ENCODE peak calls at places on chromosome 13, in six cellular contexts. One of them, this sample, is unnamed.

GRCh38 chr13:27273658-27274425 is 3.2 kb downstream of the RASL11A start:
- DNase-seq in DMS153: no peak
- DNase-seq in GM12865: no peak
- DNase-seq in activated CD4-positive, alpha-beta T cell treated with anti-CD3 and anti-CD28 coated beads for 24 hours: no peak
- DNase-seq in psoas muscle: no peak
- DNase-seq in AG09309: no peak
- DNase-seq in this sample: no peak

GRCh38 chr13:29924951-29925350 is 74.5 kb upstream of the UBL3 start:
- DNase-seq in activated CD4-positive, alpha-beta T cell treated with anti-CD3 and anti-CD28 coated beads for 24 hours: no peak
- DNase-seq in DMS153: no peak
- DNase-seq in AG09309: no peak
- DNase-seq in psoas muscle: no peak
- DNase-seq in GM12865: no peak
- DNase-seq in this sample: no peak

GRCh38 chr13:100890645-100891044 is 216.1 kb upstream of the TMTC4 start:
- DNase-seq in GM12865: no peak
- DNase-seq in AG09309: no peak
- DNase-seq in activated CD4-positive, alpha-beta T cell treated with anti-CD3 and anti-CD28 coated beads for 24 hours: no peak
- DNase-seq in DMS153: no peak
- DNase-seq in psoas muscle: no peak
- DNase-seq in this sample: no peak

GRCh38 chr13:20442798-20443381 is 82.8 kb downstream of the CRYL1 start:
- DNase-seq in psoas muscle: no peak
- DNase-seq in AG09309: no peak
- DNase-seq in GM12865: no peak
- DNase-seq in DMS153: no peak
- DNase-seq in activated CD4-positive, alpha-beta T cell treated with anti-CD3 and anti-CD28 coated beads for 24 hours: no peak
- DNase-seq in this sample: no peak

GRCh38 chr13:80070024-80070703 is 270.8 kb downstream of the SPRY2 start:
- DNase-seq in AG09309: no peak
- DNase-seq in activated CD4-positive, alpha-beta T cell treated with anti-CD3 and anti-CD28 coated beads for 24 hours: no peak
- DNase-seq in psoas muscle: no peak
- DNase-seq in DMS153: peak; percentile 87
- DNase-seq in GM12865: no peak
- DNase-seq in this sample: no peak

GRCh38 chr13:73580868-73581267 is 522.1 kb downstream of the KLF5 start:
- DNase-seq in DMS153: no peak
- DNase-seq in AG09309: no peak
- DNase-seq in psoas muscle: no peak
- DNase-seq in GM12865: no peak
- DNase-seq in activated CD4-positive, alpha-beta T cell treated with anti-CD3 and anti-CD28 coated beads for 24 hours: no peak
- DNase-seq in this sample: no peak

GRCh38 chr13:36096411-36097184 is 34.6 kb downstream of the DCLK1 start:
- DNase-seq in AG09309: no peak
- DNase-seq in activated CD4-positive, alpha-beta T cell treated with anti-CD3 and anti-CD28 coated beads for 24 hours: no peak
- DNase-seq in psoas muscle: no peak
- DNase-seq in DMS153: no peak
- DNase-seq in GM12865: no peak
- DNase-seq in this sample: no peak

GRCh38 chr13:93714171-93714570 is 487.6 kb downstream of the GPC6 start:
- DNase-seq in psoas muscle: no peak
- DNase-seq in AG09309: no peak
- DNase-seq in GM12865: no peak
- DNase-seq in DMS153: no peak
- DNase-seq in activated CD4-positive, alpha-beta T cell treated with anti-CD3 and anti-CD28 coated beads for 24 hours: no peak
- DNase-seq in this sample: no peak

GRCh38 chr13:65530688-65531087 is 1699.4 kb downstream of the PCDH9 start:
- DNase-seq in activated CD4-positive, alpha-beta T cell treated with anti-CD3 and anti-CD28 coated beads for 24 hours: no peak
- DNase-seq in GM12865: no peak
- DNase-seq in psoas muscle: no peak
- DNase-seq in DMS153: no peak
- DNase-seq in AG09309: no peak
- DNase-seq in this sample: no peak

GRCh38 chr13:48151766-48152165 is 56.9 kb upstream of the MED4 start:
- DNase-seq in psoas muscle: no peak
- DNase-seq in GM12865: no peak
- DNase-seq in AG09309: no peak
- DNase-seq in DMS153: no peak
- DNase-seq in activated CD4-positive, alpha-beta T cell treated with anti-CD3 and anti-CD28 coated beads for 24 hours: no peak
- DNase-seq in this sample: no peak

GRCh38 chr13:83121904-83122303 is 760.4 kb downstream of the SLITRK1 start:
- DNase-seq in DMS153: peak; percentile 83
- DNase-seq in GM12865: no peak
- DNase-seq in activated CD4-positive, alpha-beta T cell treated with anti-CD3 and anti-CD28 coated beads for 24 hours: no peak
- DNase-seq in psoas muscle: no peak
- DNase-seq in AG09309: no peak
- DNase-seq in this sample: no peak

GRCh38 chr13:35947315-35947714 is 183.9 kb downstream of the DCLK1 start:
- DNase-seq in AG09309: no peak
- DNase-seq in GM12865: no peak
- DNase-seq in psoas muscle: no peak
- DNase-seq in DMS153: no peak
- DNase-seq in activated CD4-positive, alpha-beta T cell treated with anti-CD3 and anti-CD28 coated beads for 24 hours: no peak
- DNase-seq in this sample: no peak

GRCh38 chr13:45466359-45466758 is 1.6 kb downstream of the COG3 start:
- DNase-seq in GM12865: no peak
- DNase-seq in DMS153: peak; percentile 21
- DNase-seq in AG09309: no peak
- DNase-seq in activated CD4-positive, alpha-beta T cell treated with anti-CD3 and anti-CD28 coated beads for 24 hours: no peak
- DNase-seq in psoas muscle: no peak
- DNase-seq in this sample: no peak

GRCh38 chr13:43058318-43058674 is 34.9 kb downstream of the DNAJC15 start:
- DNase-seq in psoas muscle: no peak
- DNase-seq in GM12865: no peak
- DNase-seq in activated CD4-positive, alpha-beta T cell treated with anti-CD3 and anti-CD28 coated beads for 24 hours: no peak
- DNase-seq in AG09309: peak; percentile 81
- DNase-seq in DMS153: peak; percentile 74
- DNase-seq in this sample: no peak

GRCh38 chr13:44425041-44425814 is 51.6 kb downstream of the SERP2 start:
- DNase-seq in AG09309: no peak
- DNase-seq in GM12865: no peak
- DNase-seq in psoas muscle: no peak
- DNase-seq in DMS153: peak; percentile 74
- DNase-seq in activated CD4-positive, alpha-beta T cell treated with anti-CD3 and anti-CD28 coated beads for 24 hours: no peak
- DNase-seq in this sample: no peak

GRCh38 chr13:109158383-109158782 is 529.0 kb downstream of the MYO16 start:
- DNase-seq in GM12865: no peak
- DNase-seq in activated CD4-positive, alpha-beta T cell treated with anti-CD3 and anti-CD28 coated beads for 24 hours: no peak
- DNase-seq in DMS153: no peak
- DNase-seq in AG09309: no peak
- DNase-seq in psoas muscle: no peak
- DNase-seq in this sample: no peak

GRCh38 chr13:107518780-107519179 is 696.6 kb downstream of the LIG4 start:
- DNase-seq in DMS153: no peak
- DNase-seq in AG09309: no peak
- DNase-seq in GM12865: no peak
- DNase-seq in activated CD4-positive, alpha-beta T cell treated with anti-CD3 and anti-CD28 coated beads for 24 hours: no peak
- DNase-seq in psoas muscle: no peak
- DNase-seq in this sample: no peak

GRCh38 chr13:72390909-72391308 is 336.5 kb downstream of the MZT1 start:
- DNase-seq in AG09309: no peak
- DNase-seq in activated CD4-positive, alpha-beta T cell treated with anti-CD3 and anti-CD28 coated beads for 24 hours: no peak
- DNase-seq in GM12865: no peak
- DNase-seq in psoas muscle: no peak
- DNase-seq in DMS153: no peak
- DNase-seq in this sample: no peak

GRCh38 chr13:95087746-95088305 is 213.4 kb downstream of the ABCC4 start:
- DNase-seq in DMS153: no peak
- DNase-seq in AG09309: no peak
- DNase-seq in GM12865: no peak
- DNase-seq in activated CD4-positive, alpha-beta T cell treated with anti-CD3 and anti-CD28 coated beads for 24 hours: no peak
- DNase-seq in psoas muscle: no peak
- DNase-seq in this sample: no peak

GRCh38 chr13:28340272-28340793 is 154.6 kb downstream of the FLT1 start:
- DNase-seq in activated CD4-positive, alpha-beta T cell treated with anti-CD3 and anti-CD28 coated beads for 24 hours: no peak
- DNase-seq in GM12865: no peak
- DNase-seq in psoas muscle: no peak
- DNase-seq in DMS153: no peak
- DNase-seq in AG09309: no peak
- DNase-seq in this sample: no peak

GRCh38 chr13:32024750-32025149 is 6.8 kb upstream of the FRY start:
- DNase-seq in DMS153: no peak
- DNase-seq in activated CD4-positive, alpha-beta T cell treated with anti-CD3 and anti-CD28 coated beads for 24 hours: no peak
- DNase-seq in GM12865: no peak
- DNase-seq in psoas muscle: no peak
- DNase-seq in AG09309: no peak
- DNase-seq in this sample: no peak

GRCh38 chr13:107210216-107211010 is 642.5 kb upstream of the ARGLU1 start:
- DNase-seq in activated CD4-positive, alpha-beta T cell treated with anti-CD3 and anti-CD28 coated beads for 24 hours: no peak
- DNase-seq in DMS153: peak; percentile 99
- DNase-seq in AG09309: peak; percentile 46
- DNase-seq in psoas muscle: no peak
- DNase-seq in GM12865: peak; percentile 10
- DNase-seq in this sample: no peak

GRCh38 chr13:34462843-34463242 is 479.2 kb upstream of the NBEA start:
- DNase-seq in GM12865: no peak
- DNase-seq in psoas muscle: no peak
- DNase-seq in activated CD4-positive, alpha-beta T cell treated with anti-CD3 and anti-CD28 coated beads for 24 hours: no peak
- DNase-seq in DMS153: no peak
- DNase-seq in AG09309: peak; percentile 17
- DNase-seq in this sample: no peak

GRCh38 chr13:91318886-91319285 is 28.6 kb upstream of the MIR17HG start:
- DNase-seq in AG09309: no peak
- DNase-seq in DMS153: no peak
- DNase-seq in activated CD4-positive, alpha-beta T cell treated with anti-CD3 and anti-CD28 coated beads for 24 hours: no peak
- DNase-seq in GM12865: no peak
- DNase-seq in psoas muscle: no peak
- DNase-seq in this sample: no peak

GRCh38 chr13:36130542-36131214 is 504 bp downstream of the DCLK1 start:
- DNase-seq in psoas muscle: peak; percentile 64
- DNase-seq in GM12865: no peak
- DNase-seq in AG09309: no peak
- DNase-seq in DMS153: peak; percentile 46
- DNase-seq in activated CD4-positive, alpha-beta T cell treated with anti-CD3 and anti-CD28 coated beads for 24 hours: no peak
- DNase-seq in this sample: no peak

GRCh38 chr13:53073711-53074110 is 45.1 kb downstream of the OLFM4 start:
- DNase-seq in psoas muscle: no peak
- DNase-seq in activated CD4-positive, alpha-beta T cell treated with anti-CD3 and anti-CD28 coated beads for 24 hours: no peak
- DNase-seq in GM12865: no peak
- DNase-seq in AG09309: no peak
- DNase-seq in DMS153: no peak
- DNase-seq in this sample: no peak

GRCh38 chr13:98681017-98681416 is 71.5 kb downstream of the SLC15A1 start:
- DNase-seq in GM12865: no peak
- DNase-seq in AG09309: no peak
- DNase-seq in DMS153: no peak
- DNase-seq in activated CD4-positive, alpha-beta T cell treated with anti-CD3 and anti-CD28 coated beads for 24 hours: no peak
- DNase-seq in psoas muscle: no peak
- DNase-seq in this sample: no peak

GRCh38 chr13:111484129-111484925 is 163.9 kb downstream of the TEX29 start:
- DNase-seq in psoas muscle: no peak
- DNase-seq in DMS153: peak; percentile 77
- DNase-seq in GM12865: no peak
- DNase-seq in activated CD4-positive, alpha-beta T cell treated with anti-CD3 and anti-CD28 coated beads for 24 hours: no peak
- DNase-seq in AG09309: no peak
- DNase-seq in this sample: no peak

GRCh38 chr13:45830121-45830520 is 21.4 kb downstream of the SIAH3 start:
- DNase-seq in GM12865: no peak
- DNase-seq in DMS153: no peak
- DNase-seq in AG09309: no peak
- DNase-seq in psoas muscle: no peak
- DNase-seq in activated CD4-positive, alpha-beta T cell treated with anti-CD3 and anti-CD28 coated beads for 24 hours: no peak
- DNase-seq in this sample: no peak

GRCh38 chr13:97254809-97255208 is 32.7 kb downstream of the MBNL2 start:
- DNase-seq in GM12865: no peak
- DNase-seq in activated CD4-positive, alpha-beta T cell treated with anti-CD3 and anti-CD28 coated beads for 24 hours: no peak
- DNase-seq in AG09309: no peak
- DNase-seq in psoas muscle: no peak
- DNase-seq in DMS153: no peak
- DNase-seq in this sample: no peak

GRCh38 chr13:43797869-43798268 is 11.1 kb upstream of the ENOX1 start:
- DNase-seq in activated CD4-positive, alpha-beta T cell treated with anti-CD3 and anti-CD28 coated beads for 24 hours: no peak
- DNase-seq in GM12865: no peak
- DNase-seq in psoas muscle: no peak
- DNase-seq in AG09309: no peak
- DNase-seq in DMS153: no peak
- DNase-seq in this sample: no peak

GRCh38 chr13:78742659-78743058 is 83.7 kb upstream of the OBI1 start:
- DNase-seq in GM12865: no peak
- DNase-seq in psoas muscle: no peak
- DNase-seq in AG09309: no peak
- DNase-seq in DMS153: no peak
- DNase-seq in activated CD4-positive, alpha-beta T cell treated with anti-CD3 and anti-CD28 coated beads for 24 hours: no peak
- DNase-seq in this sample: no peak

GRCh38 chr13:110646442-110647364 is 31.4 kb downstream of the NAXD start:
- DNase-seq in activated CD4-positive, alpha-beta T cell treated with anti-CD3 and anti-CD28 coated beads for 24 hours: no peak
- DNase-seq in DMS153: no peak
- DNase-seq in psoas muscle: peak; percentile 43
- DNase-seq in AG09309: no peak
- DNase-seq in GM12865: no peak
- DNase-seq in this sample: no peak

GRCh38 chr13:109779074-109779473 is 7.3 kb downstream of the IRS2 start:
- DNase-seq in DMS153: peak; percentile 29
- DNase-seq in activated CD4-positive, alpha-beta T cell treated with anti-CD3 and anti-CD28 coated beads for 24 hours: no peak
- DNase-seq in GM12865: no peak
- DNase-seq in psoas muscle: no peak
- DNase-seq in AG09309: no peak
- DNase-seq in this sample: no peak

This sample was measured in GM12891.